ENCODE peak calls at places on chromosome 9, in five cellular contexts. W is psoas muscle, E is H9, A is astrocyte, M is PC-9. Z is an unnamed sample.

GRCh38 chr9:79945495-79945894 is 373.7 kb downstream of the TLE4 start:
- DNase-seq in W (no peak), A (no peak), M (no peak), E (no peak), Z (no peak)

GRCh38 chr9:127916665-127917581 is at the start of gene ST6GALNAC4:
- DNase-seq in M (peak), A (peak), E (peak), W (peak), Z (peak)

GRCh38 chr9:16633794-16634193 is 236.7 kb downstream of the BNC2 start:
- DNase-seq in A (no peak), M (no peak), E (no peak), W (no peak), Z (no peak)

GRCh38 chr9:109411818-109412352 is 86.2 kb downstream of the PTPN3 start:
- DNase-seq in E (no peak), A (peak), W (no peak), M (no peak), Z (peak)

GRCh38 chr9:112750111-112750766 is at the start of gene SNX30:
- DNase-seq in E (peak), A (peak), W (peak), M (peak), Z (peak)

GRCh38 chr9:128142061-128142460 is 7.2 kb upstream of the LCN2 start:
- DNase-seq in M (no peak), E (no peak), A (no peak), W (peak), Z (no peak)

GRCh38 chr9:104879555-104880318 is 48.2 kb downstream of the ABCA1 start:
- DNase-seq in A (peak), M (no peak), W (no peak), E (no peak), Z (no peak)

GRCh38 chr9:111974092-111974681 is 77.6 kb downstream of the UGCG start:
- DNase-seq in M (peak), W (no peak), E (no peak), A (peak), Z (no peak)

GRCh38 chr9:35792044-35792813 is 838 bp downstream of the NPR2 start:
- DNase-seq in W (peak), M (no peak), A (no peak), E (no peak), Z (no peak)

GRCh38 chr9:69253057-69253456 is 72.0 kb upstream of the ENTREP1 start:
- DNase-seq in A (peak), E (no peak), W (no peak), M (no peak), Z (no peak)

GRCh38 chr9:83027153-83027867 is 35.6 kb downstream of the RASEF start:
- DNase-seq in E (no peak), M (peak), A (peak), W (no peak), Z (no peak)

GRCh38 chr9:137311171-137311970 is 9.3 kb upstream of the NRARP start:
- DNase-seq in E (peak), W (peak), A (peak), M (peak), Z (no peak)

GRCh38 chr9:136255166-136255538 is 9.5 kb upstream of the QSOX2 start:
- DNase-seq in E (no peak), M (no peak), A (peak), W (no peak), Z (no peak)

GRCh38 chr9:103483471-103484096 is 488.5 kb downstream of the CYLC2 start:
- DNase-seq in A (no peak), M (no peak), E (no peak), W (no peak), Z (no peak)

GRCh38 chr9:113652355-113653152 is 189.0 kb downstream of the RGS3 start:
- DNase-seq in W (no peak), E (no peak), M (no peak), A (no peak), Z (no peak)

GRCh38 chr9:110923601-110924000 is 114.7 kb downstream of the LPAR1 start:
- DNase-seq in E (no peak), M (no peak), W (no peak), A (no peak), Z (no peak)

GRCh38 chr9:19666575-19666974 is 122.3 kb downstream of the SLC24A2 start:
- DNase-seq in E (no peak), W (no peak), A (no peak), M (no peak), Z (no peak)

GRCh38 chr9:120926397-120926928 is at the start of gene TRAF1:
- DNase-seq in E (no peak), A (no peak), W (no peak), M (no peak), Z (no peak)

GRCh38 chr9:82105729-82106128 is 117.2 kb downstream of the SPATA31D1 start:
- DNase-seq in E (no peak), M (no peak), W (no peak), A (no peak), Z (no peak)

GRCh38 chr9:69471433-69471832 is 146.4 kb downstream of the ENTREP1 start:
- DNase-seq in M (no peak), E (no peak), A (peak), W (no peak), Z (no peak)

GRCh38 chr9:18905033-18905882 is 127.8 kb downstream of the SAXO1 start:
- DNase-seq in E (no peak), M (no peak), A (peak), W (no peak), Z (no peak)

GRCh38 chr9:7976167-7976755 is 176.7 kb upstream of the DMAC1 start:
- DNase-seq in A (peak), W (no peak), E (no peak), M (no peak), Z (peak)

GRCh38 chr9:13035822-13036221 is 243.7 kb downstream of the MPDZ start:
- DNase-seq in W (no peak), A (no peak), E (no peak), M (no peak), Z (no peak)

GRCh38 chr9:97559111-97559514 is 57.6 kb downstream of the TMOD1 start:
- DNase-seq in E (no peak), W (no peak), A (no peak), M (no peak), Z (peak)
- TF ChIP-seq CTCF in E (no peak), W (no peak), A (no peak), M (no peak), Z (no peak)

GRCh38 chr9:37405764-37406380 is 16.6 kb upstream of the GRHPR start:
- DNase-seq in E (no peak), M (no peak), A (no peak), W (no peak), Z (no peak)

GRCh38 chr9:37408933-37409710 is 13.4 kb upstream of the GRHPR start:
- DNase-seq in M (peak), A (no peak), W (no peak), E (no peak), Z (peak)

GRCh38 chr9:37406603-37407401 is 15.7 kb upstream of the GRHPR start:
- DNase-seq in E (no peak), A (no peak), W (no peak), M (peak), Z (no peak)

GRCh38 chr9:37405350-37405749 is 17.1 kb upstream of the GRHPR start:
- DNase-seq in M (no peak), W (no peak), A (peak), E (no peak), Z (no peak)

GRCh38 chr9:37407468-37407867 is 15.0 kb upstream of the GRHPR start:
- DNase-seq in A (no peak), W (no peak), M (no peak), E (no peak), Z (no peak)
- TF ChIP-seq CTCF in A (peak), W (no peak), M (peak), E (peak), Z (no peak)

DNA sequence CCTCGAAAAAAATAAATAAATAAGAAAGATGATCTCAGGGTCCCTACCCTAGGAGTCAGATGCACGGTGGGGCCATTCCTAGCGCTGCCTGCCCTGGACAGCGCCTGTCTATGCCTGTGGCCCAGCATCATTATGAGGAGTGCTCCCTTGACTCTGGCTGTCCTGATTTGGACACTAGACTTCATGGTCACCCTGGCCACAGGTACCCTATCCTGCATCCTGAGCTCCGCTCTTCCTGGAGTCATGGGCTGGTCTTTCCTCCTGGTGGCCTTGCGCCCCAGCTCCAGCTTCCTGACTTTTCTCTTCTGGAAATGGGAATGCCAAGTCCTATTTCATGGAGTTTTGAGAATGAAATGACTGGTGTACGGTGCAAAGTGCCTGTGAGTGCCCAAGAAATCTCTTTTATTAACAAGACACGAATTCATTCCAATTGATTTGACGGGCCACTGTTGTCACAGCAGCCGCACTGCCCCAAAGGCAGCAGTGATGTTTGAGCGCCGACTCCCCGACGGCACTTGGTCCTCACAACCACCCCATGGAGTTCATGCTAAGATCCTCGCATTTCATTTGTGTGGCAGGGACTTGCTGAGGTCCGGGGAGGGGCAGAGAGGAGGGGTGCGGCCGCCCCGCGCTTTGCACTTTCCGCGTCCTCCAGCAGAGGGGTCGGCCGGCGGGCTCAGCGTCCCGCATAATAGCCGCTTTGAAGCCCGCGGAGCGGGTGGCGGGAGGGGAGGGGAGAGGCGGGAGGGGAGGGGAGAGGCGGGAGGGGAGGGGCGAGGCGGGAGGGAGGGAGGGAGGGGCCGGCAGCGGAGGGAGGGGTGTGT is 453 bp upstream of the AIF1L start:
- DNase-seq in W (peak), E (peak), A (no peak), M (no peak), Z (no peak)
- TF ChIP-seq CTCF in W (no peak), E (peak), A (no peak), M (no peak), Z (no peak)

GRCh38 chr9:6549106-6549505 is 96.4 kb downstream of the GLDC start:
- DNase-seq in M (no peak), A (no peak), E (no peak), W (no peak), Z (no peak)

GRCh38 chr9:6551126-6551525 is 94.4 kb downstream of the GLDC start:
- DNase-seq in W (no peak), A (no peak), M (no peak), E (no peak), Z (no peak)

GRCh38 chr9:6552738-6553121 is 92.8 kb downstream of the GLDC start:
- DNase-seq in A (peak), W (no peak), M (no peak), E (no peak), Z (no peak)

GRCh38 chr9:6557883-6558282 is 87.6 kb downstream of the GLDC start:
- DNase-seq in W (no peak), E (no peak), A (no peak), M (no peak), Z (no peak)

DNA sequence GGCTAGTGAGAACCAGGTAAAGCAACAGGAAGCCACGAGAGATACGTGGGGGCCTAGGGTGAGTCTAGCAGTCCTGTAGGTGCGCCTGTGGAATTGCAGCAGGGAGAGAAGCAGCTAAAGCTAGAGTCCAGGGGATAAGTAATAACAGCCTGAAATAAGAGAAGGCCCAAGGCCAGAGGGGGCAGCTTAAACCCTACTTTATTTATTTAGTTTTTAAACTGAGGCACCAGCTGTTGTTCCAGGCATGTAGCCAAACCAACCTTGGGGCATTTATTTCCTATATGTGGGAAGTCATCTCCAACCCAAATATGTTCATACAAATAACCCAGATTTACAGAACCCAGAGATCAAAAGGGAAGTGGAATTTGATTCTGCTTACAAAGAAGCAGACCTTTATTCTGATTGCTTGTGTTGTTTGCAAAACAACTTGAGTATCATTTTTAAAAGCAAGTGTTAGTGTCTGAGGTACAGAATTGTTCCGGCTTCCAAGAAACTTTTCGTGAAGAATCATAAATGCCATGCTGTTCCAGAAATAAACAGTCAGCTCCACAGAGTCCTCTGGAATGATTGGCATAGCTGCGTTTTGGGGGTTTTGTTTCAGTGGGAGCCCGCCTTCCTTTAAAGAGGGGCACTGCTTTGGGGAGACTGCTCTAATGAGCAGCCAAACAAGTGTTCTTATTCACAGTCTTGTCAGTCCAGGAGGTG is 93.3 kb downstream of the GLDC start:
- DNase-seq in A (peak), W (no peak), M (no peak), E (no peak), Z (no peak)
- TF ChIP-seq CTCF in A (peak), W (no peak), M (no peak), E (peak), Z (no peak)

GRCh38 chr9:93451762-93452709 is 551 bp downstream of the FAM120A start:
- DNase-seq in M (peak), A (peak), E (peak), W (peak), Z (peak)
- TF ChIP-seq CTCF in M (no peak), A (no peak), E (peak), W (peak), Z (no peak)

GRCh38 chr9:34501372-34501771 is 21.4 kb downstream of the ENHO start:
- DNase-seq in E (no peak), W (no peak), M (no peak), A (no peak), Z (no peak)
- TF ChIP-seq CTCF in E (no peak), W (no peak), M (no peak), A (no peak), Z (no peak)

Z was measured in GM13976.